ENCODE peak calls at places on chromosomes 5 and 9, in eight cellular contexts. W, G, D, Q, O, J, B and L are unnamed samples.

GRCh38 chr5:37839441-37840035 is 303 bp downstream of the GDNF start:
- DNase-seq in W (no peak), G (peak), D (no peak), Q (peak), O (peak), J (peak), B (peak), L (no peak)

GRCh38 chr5:22625451-22625850 is 227.7 kb downstream of the CDH12 start:
- DNase-seq in W (no peak), G (no peak), D (no peak), Q (no peak), O (no peak), J (no peak), B (no peak), L (no peak)

GRCh38 chr5:2165991-2166978 is 283.6 kb upstream of the IRX4 start:
- DNase-seq in W (peak), G (no peak), D (no peak), Q (no peak), O (no peak), J (no peak), B (no peak), L (no peak)

GRCh38 chr5:68224561-68225187 is 9.1 kb downstream of the PIK3R1 start:
- DNase-seq in W (no peak), G (no peak), D (no peak), Q (peak), O (no peak), J (no peak), B (no peak), L (peak)

GRCh38 chr5:171342362-171343111 is 33.5 kb downstream of the TLX3 start:
- DNase-seq in W (peak), G (no peak), D (peak), Q (peak), O (peak), J (no peak), B (peak), L (peak)

GRCh38 chr9:137053944-137054931 is at the start of gene ENTPD2:
- DNase-seq in W (no peak), G (no peak), D (peak), Q (no peak), O (no peak), J (no peak), B (peak), L (no peak)

GRCh38 chr9:4714266-4715016 is 26.6 kb downstream of the AK3 start:
- DNase-seq in W (no peak), G (no peak), D (no peak), Q (peak), O (peak), J (no peak), B (no peak), L (no peak)

GRCh38 chr5:1445313-1445894 is at the start of gene SLC6A3:
- DNase-seq in W (no peak), G (no peak), D (peak), Q (no peak), O (no peak), J (no peak), B (peak), L (no peak)

GRCh38 chr9:130869250-130869649 is 27.4 kb downstream of the QRFP start:
- DNase-seq in W (peak), G (no peak), D (peak), Q (peak), O (peak), J (peak), B (peak), L (no peak)

GRCh38 chr5:129001831-129002626 is 36.7 kb downstream of the SLC27A6 start:
- DNase-seq in W (no peak), G (no peak), D (no peak), Q (no peak), O (no peak), J (no peak), B (no peak), L (no peak)

GRCh38 chr9:37187269-37187668 is 66.9 kb downstream of the ZCCHC7 start:
- DNase-seq in W (peak), G (no peak), D (no peak), Q (no peak), O (no peak), J (no peak), B (peak), L (peak)

GRCh38 chr9:5760338-5760737 is 72.6 kb downstream of the ERMP1 start:
- DNase-seq in W (no peak), G (no peak), D (no peak), Q (no peak), O (no peak), J (no peak), B (no peak), L (no peak)

GRCh38 chr5:135645336-135645735 is 66.5 kb upstream of the CXCL14 start:
- DNase-seq in W (no peak), G (no peak), D (no peak), Q (no peak), O (no peak), J (no peak), B (no peak), L (peak)

GRCh38 chr9:136048560-136049411 is 46.3 kb downstream of the NACC2 start:
- DNase-seq in W (no peak), G (peak), D (no peak), Q (no peak), O (no peak), J (no peak), B (no peak), L (peak)

GRCh38 chr5:8892931-8893330 is 652.9 kb downstream of the SEMA5A start:
- DNase-seq in W (no peak), G (no peak), D (no peak), Q (no peak), O (no peak), J (no peak), B (no peak), L (no peak)

GRCh38 chr5:149053027-149053705 is 9.7 kb downstream of the SH3TC2 start:
- DNase-seq in W (no peak), G (no peak), D (no peak), Q (peak), O (no peak), J (no peak), B (no peak), L (no peak)

GRCh38 chr9:89440548-89440947 is 57.4 kb downstream of the SEMA4D start:
- DNase-seq in W (peak), G (no peak), D (peak), Q (no peak), O (no peak), J (no peak), B (peak), L (peak)

GRCh38 chr5:2675548-2675947 is 75.9 kb downstream of the IRX2 start:
- DNase-seq in W (no peak), G (no peak), D (no peak), Q (no peak), O (no peak), J (no peak), B (no peak), L (no peak)

DNA sequence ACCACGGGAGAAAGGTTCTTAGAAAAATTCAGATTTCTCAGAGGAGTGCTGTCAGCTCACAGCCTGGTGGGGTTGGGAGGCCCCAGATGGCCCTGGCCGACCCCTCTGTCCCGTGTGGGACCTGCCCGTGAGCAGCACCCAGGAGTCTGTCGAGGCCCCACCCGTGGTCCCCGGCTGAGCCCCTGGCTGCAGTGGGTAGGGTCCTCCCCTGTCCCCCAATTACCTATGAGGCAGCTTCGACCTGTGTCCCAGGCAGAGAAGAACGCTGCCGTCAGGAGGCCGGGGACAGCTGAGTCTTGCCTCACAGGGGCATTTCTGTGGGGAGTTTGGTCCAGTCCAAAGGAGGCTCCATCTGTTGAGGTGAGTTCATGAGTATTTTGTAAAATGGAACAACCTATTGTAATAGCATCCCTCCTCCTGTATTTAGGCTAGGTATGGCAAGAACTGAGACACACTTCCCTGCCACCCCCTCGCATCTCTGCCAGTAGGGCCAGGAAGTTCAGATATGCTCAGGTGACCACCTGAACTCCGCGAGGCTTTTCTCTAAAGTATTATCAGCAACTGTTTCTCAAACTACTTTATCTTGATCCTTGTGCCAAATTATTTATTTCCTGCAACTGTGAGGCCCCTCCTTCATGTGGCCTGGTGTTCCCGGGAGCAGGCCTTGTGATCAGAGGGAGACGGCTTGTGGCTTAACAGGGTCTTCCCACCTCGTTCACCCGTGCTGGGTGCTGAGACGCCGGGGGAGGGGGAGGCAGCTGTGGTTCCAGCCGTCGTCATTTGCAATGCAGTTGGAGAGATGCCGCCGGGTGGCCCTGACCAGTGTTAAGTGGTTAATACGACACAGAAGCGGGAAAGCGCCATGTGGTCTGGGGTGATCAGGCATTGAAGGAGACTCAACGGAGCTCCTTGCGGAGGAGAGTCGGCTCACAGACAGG is 1.7 kb downstream of the AHRR start:
- DNase-seq in W (no peak), G (no peak), D (no peak), Q (peak), O (no peak), J (no peak), B (no peak), L (peak)
- H3K4me3 ChIP-seq in W (peak), G (no peak), D (no peak), Q (peak), O (no peak), J (no peak), B (peak), L (peak)

GRCh38 chr5:139268364-139269202 is 25.0 kb upstream of the MATR3 start:
- DNase-seq in W (no peak), G (no peak), D (no peak), Q (no peak), O (no peak), J (no peak), B (no peak), L (peak)
- TF ChIP-seq CTCF in W (no peak), G (no peak), D (no peak), Q (peak), O (peak), J (no peak), B (no peak), L (peak)

DNA sequence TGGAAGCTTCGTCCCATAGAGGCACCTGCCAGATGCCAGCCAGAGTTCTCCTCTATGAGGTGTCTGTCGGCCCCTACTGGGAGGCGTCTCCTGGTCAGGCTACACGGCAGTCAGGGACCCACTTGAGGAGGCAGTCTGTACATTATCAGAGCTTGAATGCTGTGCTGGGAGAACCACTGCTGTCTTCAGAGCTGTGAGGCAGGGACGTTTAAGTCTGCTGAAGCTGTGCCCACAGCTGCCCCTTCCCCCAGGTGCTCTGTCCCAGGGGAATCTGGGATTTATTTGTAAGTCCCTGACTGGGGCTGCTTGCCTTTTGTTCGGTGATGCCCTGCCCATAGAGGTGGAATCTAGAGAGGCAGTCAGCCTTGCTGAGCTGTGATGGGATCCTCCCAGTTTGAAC is 70.8 kb downstream of the NDUFS4 start:
- DNase-seq in W (peak), G (no peak), D (no peak), Q (no peak), O (no peak), J (no peak), B (no peak), L (no peak)
- TF ChIP-seq POLR2A in W (no peak), G (no peak), D (no peak), Q (no peak), O (no peak), J (no peak), B (no peak), L (no peak)

GRCh38 chr5:58759745-58760144 is 176.9 kb downstream of the RAB3C start:
- DNase-seq in W (no peak), G (no peak), D (no peak), Q (no peak), O (peak), J (no peak), B (no peak), L (peak)

GRCh38 chr5:58751222-58751621 is 168.3 kb downstream of the RAB3C start:
- DNase-seq in W (no peak), G (no peak), D (no peak), Q (peak), O (peak), J (no peak), B (peak), L (peak)

GRCh38 chr5:58754250-58754649 is 171.4 kb downstream of the RAB3C start:
- DNase-seq in W (no peak), G (no peak), D (no peak), Q (no peak), O (no peak), J (no peak), B (no peak), L (no peak)

GRCh38 chr5:58752030-58752429 is 169.2 kb downstream of the RAB3C start:
- DNase-seq in W (no peak), G (no peak), D (no peak), Q (no peak), O (no peak), J (no peak), B (no peak), L (no peak)

GRCh38 chr5:58755397-58755796 is 172.5 kb downstream of the RAB3C start:
- DNase-seq in W (no peak), G (no peak), D (no peak), Q (no peak), O (no peak), J (no peak), B (no peak), L (no peak)
- H3K4me3 ChIP-seq in W (no peak), G (no peak), D (no peak), Q (no peak), O (no peak), J (no peak), B (no peak), L (no peak)

GRCh38 chr5:174409070-174409469 is 315.3 kb upstream of the MSX2 start:
- DNase-seq in W (no peak), G (no peak), D (no peak), Q (no peak), O (no peak), J (no peak), B (no peak), L (peak)
- TF ChIP-seq CTCF in W (no peak), G (no peak), D (no peak), Q (peak), O (no peak), J (no peak), B (no peak), L (peak)